ENCODE peak calls at places on chromosomes 3 and 15, in five cellular contexts. One of them, this sample, is unnamed.

GRCh38 chr15:34119291-34119690 is 17.4 kb downstream of the PGBD4 start:
- DNase-seq in cardiac fibroblast: peak; percentile 20
- DNase-seq in brain microvascular endothelial cell: no peak
- DNase-seq in breast epithelium: no peak
- DNase-seq in dorsolateral prefrontal cortex: no peak
- DNase-seq in this sample: peak; percentile 6

GRCh38 chr3:13301295-13301987 is 118.7 kb downstream of the NUP210 start:
- DNase-seq in cardiac fibroblast: peak; percentile 55
- DNase-seq in brain microvascular endothelial cell: peak; percentile 79
- DNase-seq in breast epithelium: no peak
- DNase-seq in dorsolateral prefrontal cortex: no peak
- DNase-seq in this sample: peak; percentile 71

GRCh38 chr3:71512000-71512399 is 71.5 kb downstream of the FOXP1 start:
- DNase-seq in cardiac fibroblast: no peak
- DNase-seq in brain microvascular endothelial cell: no peak
- DNase-seq in breast epithelium: no peak
- DNase-seq in dorsolateral prefrontal cortex: no peak
- DNase-seq in this sample: no peak

GRCh38 chr3:161415506-161416231 is 44.4 kb upstream of the SPTSSB start:
- DNase-seq in cardiac fibroblast: peak; percentile 88
- DNase-seq in brain microvascular endothelial cell: peak; percentile 86
- DNase-seq in breast epithelium: peak; percentile 50
- DNase-seq in dorsolateral prefrontal cortex: no peak
- DNase-seq in this sample: peak; percentile 91

GRCh38 chr3:191296041-191296541 is 33.1 kb upstream of the CCDC50 start:
- DNase-seq in cardiac fibroblast: no peak
- DNase-seq in brain microvascular endothelial cell: no peak
- DNase-seq in breast epithelium: no peak
- DNase-seq in dorsolateral prefrontal cortex: no peak
- DNase-seq in this sample: no peak

GRCh38 chr3:53217175-53217574 is 38.6 kb downstream of the TKT start:
- DNase-seq in cardiac fibroblast: no peak
- DNase-seq in brain microvascular endothelial cell: no peak
- DNase-seq in breast epithelium: no peak
- DNase-seq in dorsolateral prefrontal cortex: no peak
- DNase-seq in this sample: no peak

GRCh38 chr3:153572654-153573053 is 410.6 kb downstream of the RAP2B start:
- DNase-seq in cardiac fibroblast: no peak
- DNase-seq in brain microvascular endothelial cell: no peak
- DNase-seq in breast epithelium: no peak
- DNase-seq in dorsolateral prefrontal cortex: no peak
- DNase-seq in this sample: no peak

GRCh38 chr3:98617841-98618240 is 24.4 kb upstream of the CPOX start:
- DNase-seq in cardiac fibroblast: no peak
- DNase-seq in brain microvascular endothelial cell: no peak
- DNase-seq in breast epithelium: no peak
- DNase-seq in dorsolateral prefrontal cortex: no peak
- DNase-seq in this sample: no peak

GRCh38 chr3:124248471-124249028 is 256.6 kb upstream of the ROPN1 start:
- DNase-seq in cardiac fibroblast: peak; percentile 85
- DNase-seq in brain microvascular endothelial cell: peak; percentile 80
- DNase-seq in breast epithelium: no peak
- DNase-seq in dorsolateral prefrontal cortex: no peak
- DNase-seq in this sample: peak; percentile 83

GRCh38 chr3:174480767-174481166 is 378.4 kb upstream of the NAALADL2 start:
- DNase-seq in cardiac fibroblast: no peak
- DNase-seq in brain microvascular endothelial cell: no peak
- DNase-seq in breast epithelium: no peak
- DNase-seq in dorsolateral prefrontal cortex: no peak
- DNase-seq in this sample: no peak

GRCh38 chr3:8327739-8328138 is 173.9 kb upstream of the LMCD1 start:
- DNase-seq in cardiac fibroblast: no peak
- DNase-seq in brain microvascular endothelial cell: no peak
- DNase-seq in breast epithelium: no peak
- DNase-seq in dorsolateral prefrontal cortex: no peak
- DNase-seq in this sample: no peak

GRCh38 chr3:135081451-135082434 is 286.7 kb downstream of the EPHB1 start:
- DNase-seq in cardiac fibroblast: no peak
- DNase-seq in brain microvascular endothelial cell: no peak
- DNase-seq in breast epithelium: no peak
- DNase-seq in dorsolateral prefrontal cortex: no peak
- DNase-seq in this sample: no peak

GRCh38 chr3:60392501-60392900 is 858.8 kb downstream of the FHIT start:
- DNase-seq in cardiac fibroblast: no peak
- DNase-seq in brain microvascular endothelial cell: no peak
- DNase-seq in breast epithelium: no peak
- DNase-seq in dorsolateral prefrontal cortex: no peak
- DNase-seq in this sample: no peak

GRCh38 chr15:58213587-58214360 is 75.6 kb downstream of the AQP9 start:
- DNase-seq in cardiac fibroblast: peak; percentile 79
- DNase-seq in brain microvascular endothelial cell: no peak
- DNase-seq in breast epithelium: no peak
- DNase-seq in dorsolateral prefrontal cortex: no peak
- DNase-seq in this sample: peak; percentile 76

GRCh38 chr3:171056528-171056927 is 30.0 kb upstream of the SLC2A2 start:
- DNase-seq in cardiac fibroblast: peak; percentile 47
- DNase-seq in brain microvascular endothelial cell: peak; percentile 65
- DNase-seq in breast epithelium: no peak
- DNase-seq in dorsolateral prefrontal cortex: no peak
- DNase-seq in this sample: peak; percentile 67

GRCh38 chr15:68385671-68386586 is 46.0 kb downstream of the ITGA11 start:
- DNase-seq in cardiac fibroblast: no peak
- DNase-seq in brain microvascular endothelial cell: no peak
- DNase-seq in breast epithelium: no peak
- DNase-seq in dorsolateral prefrontal cortex: no peak
- DNase-seq in this sample: no peak

GRCh38 chr3:81886081-81886480 is 124.6 kb upstream of the GBE1 start:
- DNase-seq in cardiac fibroblast: no peak
- DNase-seq in brain microvascular endothelial cell: no peak
- DNase-seq in breast epithelium: no peak
- DNase-seq in dorsolateral prefrontal cortex: no peak
- DNase-seq in this sample: no peak

GRCh38 chr3:78823859-78824258 is 943.9 kb downstream of the ROBO1 start:
- DNase-seq in cardiac fibroblast: peak; percentile 61
- DNase-seq in brain microvascular endothelial cell: peak; percentile 22
- DNase-seq in breast epithelium: no peak
- DNase-seq in dorsolateral prefrontal cortex: no peak
- DNase-seq in this sample: peak; percentile 79

GRCh38 chr15:25333049-25333448 is 105.8 kb downstream of the UBE3A start:
- DNase-seq in cardiac fibroblast: no peak
- DNase-seq in brain microvascular endothelial cell: no peak
- DNase-seq in breast epithelium: no peak
- DNase-seq in dorsolateral prefrontal cortex: no peak
- DNase-seq in this sample: no peak

GRCh38 chr3:39419697-39420293 is 13.3 kb downstream of the RPSA start:
- DNase-seq in cardiac fibroblast: no peak
- DNase-seq in brain microvascular endothelial cell: no peak
- DNase-seq in breast epithelium: no peak
- DNase-seq in dorsolateral prefrontal cortex: no peak
- DNase-seq in this sample: no peak

GRCh38 chr3:39414421-39414907 is 7.9 kb downstream of the RPSA start:
- DNase-seq in cardiac fibroblast: no peak
- DNase-seq in brain microvascular endothelial cell: no peak
- DNase-seq in breast epithelium: no peak
- DNase-seq in dorsolateral prefrontal cortex: no peak
- DNase-seq in this sample: peak; percentile 8

GRCh38 chr3:39412668-39413260 is 6.2 kb downstream of the RPSA start:
- DNase-seq in cardiac fibroblast: no peak
- DNase-seq in brain microvascular endothelial cell: no peak
- DNase-seq in breast epithelium: no peak
- DNase-seq in dorsolateral prefrontal cortex: no peak
- DNase-seq in this sample: no peak

GRCh38 chr3:39413691-39414420 is 7.3 kb downstream of the RPSA start:
- DNase-seq in cardiac fibroblast: peak; percentile 43
- DNase-seq in brain microvascular endothelial cell: no peak
- DNase-seq in breast epithelium: no peak
- DNase-seq in dorsolateral prefrontal cortex: no peak
- DNase-seq in this sample: peak; percentile 29

GRCh38 chr3:39415983-39416382 is 9.5 kb downstream of the RPSA start:
- DNase-seq in cardiac fibroblast: no peak
- DNase-seq in brain microvascular endothelial cell: no peak
- DNase-seq in breast epithelium: no peak
- DNase-seq in dorsolateral prefrontal cortex: no peak
- DNase-seq in this sample: no peak
- H3K4me3 ChIP-seq in cardiac fibroblast: no peak overlapping the region
- H3K4me3 ChIP-seq in brain microvascular endothelial cell: no peak overlapping the region
- H3K4me3 ChIP-seq in breast epithelium: no peak overlapping the region
- H3K4me3 ChIP-seq in dorsolateral prefrontal cortex: no peak overlapping the region
- H3K4me3 ChIP-seq in this sample: no peak overlapping the region

GRCh38 chr3:43153189-43154083 is 47.6 kb upstream of the POMGNT2 start:
- DNase-seq in cardiac fibroblast: peak; percentile 84
- DNase-seq in brain microvascular endothelial cell: no peak
- DNase-seq in breast epithelium: no peak
- DNase-seq in dorsolateral prefrontal cortex: peak; percentile 50
- DNase-seq in this sample: no peak
- TF ChIP-seq CTCF in cardiac fibroblast: no peak
- TF ChIP-seq CTCF in brain microvascular endothelial cell: no peak
- TF ChIP-seq CTCF in breast epithelium: no peak
- TF ChIP-seq CTCF in dorsolateral prefrontal cortex: no peak
- TF ChIP-seq CTCF in this sample: no peak

DNA sequence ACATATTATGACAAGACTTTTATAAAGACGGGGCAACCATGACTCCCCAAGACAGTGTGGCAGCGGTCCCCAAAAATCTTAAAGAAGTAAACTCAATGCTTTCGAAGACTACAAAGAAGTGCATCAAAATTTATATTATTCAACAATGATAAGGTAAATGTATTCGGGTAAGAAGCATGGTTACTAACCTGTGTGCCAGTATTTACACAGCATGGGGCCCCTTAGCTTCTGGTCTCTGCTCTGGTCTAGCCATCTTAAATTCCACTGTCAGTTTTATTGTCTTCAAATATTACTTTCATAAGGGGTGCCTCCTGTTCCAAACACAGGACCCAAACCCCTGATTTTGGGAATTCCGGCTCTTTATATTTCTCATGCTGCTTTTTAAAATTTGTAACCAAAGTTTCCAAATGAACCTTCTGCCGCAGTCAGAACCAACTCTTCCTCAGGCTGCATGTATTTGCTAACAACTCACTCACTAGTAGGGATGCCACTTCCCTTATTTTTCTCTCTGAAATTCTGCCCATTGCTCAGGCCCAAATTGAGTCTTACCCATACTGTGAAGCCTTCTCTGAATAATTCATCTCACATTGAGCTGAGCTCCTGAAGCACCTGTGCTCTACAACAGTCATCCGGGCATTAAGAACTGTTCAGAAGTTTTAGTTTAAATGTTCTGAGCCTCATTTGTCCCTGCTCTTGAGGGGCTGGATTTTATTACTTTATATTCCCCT is 1.2 kb downstream of the TTC23 start:
- DNase-seq in cardiac fibroblast: no peak
- DNase-seq in brain microvascular endothelial cell: no peak
- DNase-seq in breast epithelium: no peak
- DNase-seq in dorsolateral prefrontal cortex: no peak
- DNase-seq in this sample: no peak
- H3K4me3 ChIP-seq in cardiac fibroblast: peak overlapping the region; percentile 79
- H3K4me3 ChIP-seq in brain microvascular endothelial cell: peak overlapping the region; percentile 83
- H3K4me3 ChIP-seq in breast epithelium: peak overlapping the region; percentile 79
- H3K4me3 ChIP-seq in dorsolateral prefrontal cortex: no peak overlapping the region
- H3K4me3 ChIP-seq in this sample: peak overlapping the region; percentile 73

GRCh38 chr3:29668728-29669127 is 387.9 kb downstream of the RBMS3 start:
- DNase-seq in cardiac fibroblast: no peak
- DNase-seq in brain microvascular endothelial cell: no peak
- DNase-seq in breast epithelium: no peak
- DNase-seq in dorsolateral prefrontal cortex: no peak
- DNase-seq in this sample: no peak
- TF ChIP-seq CTCF in cardiac fibroblast: peak; percentile 2
- TF ChIP-seq CTCF in brain microvascular endothelial cell: peak; percentile 37
- TF ChIP-seq CTCF in breast epithelium: no peak
- TF ChIP-seq CTCF in dorsolateral prefrontal cortex: no peak
- TF ChIP-seq CTCF in this sample: peak; percentile 14

DNA sequence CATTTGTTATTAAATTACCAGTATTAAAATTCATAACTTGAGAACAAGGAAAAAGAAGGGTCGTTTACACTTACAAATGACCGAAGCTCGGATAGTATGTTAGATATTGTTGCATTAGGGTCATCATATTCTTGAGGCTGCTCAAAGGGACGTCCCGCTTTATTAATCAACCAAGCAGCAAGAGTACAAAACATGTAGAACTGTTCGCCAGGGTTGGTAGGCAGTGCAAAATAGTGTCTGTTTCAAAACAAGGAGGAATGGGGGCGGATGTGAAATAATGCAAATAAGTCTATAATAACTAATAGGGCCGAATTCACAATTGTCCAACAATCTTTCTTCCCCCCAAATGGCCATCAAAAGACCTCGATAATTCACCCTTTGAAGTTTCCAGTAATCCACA is 2.9 kb downstream of the IFT57 start:
- DNase-seq in cardiac fibroblast: no peak
- DNase-seq in brain microvascular endothelial cell: no peak
- DNase-seq in breast epithelium: no peak
- DNase-seq in dorsolateral prefrontal cortex: no peak
- DNase-seq in this sample: no peak
- H3K4me3 ChIP-seq in cardiac fibroblast: no peak overlapping the region
- H3K4me3 ChIP-seq in brain microvascular endothelial cell: no peak overlapping the region
- H3K4me3 ChIP-seq in breast epithelium: no peak overlapping the region
- H3K4me3 ChIP-seq in dorsolateral prefrontal cortex: no peak overlapping the region
- H3K4me3 ChIP-seq in this sample: no peak overlapping the region

GRCh38 chr3:139522421-139522820 is 17.1 kb downstream of the RBP1 start:
- DNase-seq in cardiac fibroblast: no peak
- DNase-seq in brain microvascular endothelial cell: no peak
- DNase-seq in breast epithelium: no peak
- DNase-seq in dorsolateral prefrontal cortex: no peak
- DNase-seq in this sample: no peak
- TF ChIP-seq CTCF in cardiac fibroblast: no peak
- TF ChIP-seq CTCF in brain microvascular endothelial cell: peak; percentile 57
- TF ChIP-seq CTCF in breast epithelium: no peak
- TF ChIP-seq CTCF in dorsolateral prefrontal cortex: no peak
- TF ChIP-seq CTCF in this sample: peak; percentile 46

GRCh38 chr15:92818658-92819311 is 81.3 kb upstream of the CHD2 start:
- DNase-seq in cardiac fibroblast: no peak
- DNase-seq in brain microvascular endothelial cell: no peak
- DNase-seq in breast epithelium: no peak
- DNase-seq in dorsolateral prefrontal cortex: no peak
- DNase-seq in this sample: no peak
- H3K4me3 ChIP-seq in cardiac fibroblast: no peak overlapping the region
- H3K4me3 ChIP-seq in brain microvascular endothelial cell: no peak overlapping the region
- H3K4me3 ChIP-seq in breast epithelium: peak overlapping the region; percentile 42
- H3K4me3 ChIP-seq in dorsolateral prefrontal cortex: peak overlapping the region; percentile 57
- H3K4me3 ChIP-seq in this sample: peak overlapping the region; percentile 47

This sample was measured in choroid plexus epithelial cell.